ENCODE peak calls at places on chromosomes 13 and 19, in eight cellular contexts. One of them, this sample, is unnamed.

GRCh38 chr19:3737487-3738205 is 23.8 kb downstream of the APBA3 start:
- DNase-seq in mammary epithelial cell: no peak
- DNase-seq in stimulated activated CD8-positive, alpha-beta memory T cell treated with anti-CD3 and anti-CD28 coated beads, Interleukin-7, amount 100 ng/mL, for 1 hour: no peak
- DNase-seq in nucleus accumbens: no peak
- DNase-seq in fibroblast of pulmonary artery: no peak
- DNase-seq in myocyte: no peak
- DNase-seq in adrenal gland: no peak
- DNase-seq in naive thymus-derived CD4-positive, alpha-beta T cell: no peak
- DNase-seq in this sample: no peak

GRCh38 chr13:52862358-52863206 is 14.1 kb upstream of the PCDH8 start:
- DNase-seq in mammary epithelial cell: no peak
- DNase-seq in stimulated activated CD8-positive, alpha-beta memory T cell treated with anti-CD3 and anti-CD28 coated beads, Interleukin-7, amount 100 ng/mL, for 1 hour: no peak
- DNase-seq in nucleus accumbens: no peak
- DNase-seq in fibroblast of pulmonary artery: peak
- DNase-seq in myocyte: no peak
- DNase-seq in adrenal gland: peak
- DNase-seq in naive thymus-derived CD4-positive, alpha-beta T cell: no peak
- DNase-seq in this sample: no peak

GRCh38 chr19:15291089-15291488 is 41.2 kb downstream of the BRD4 start:
- DNase-seq in mammary epithelial cell: peak
- DNase-seq in stimulated activated CD8-positive, alpha-beta memory T cell treated with anti-CD3 and anti-CD28 coated beads, Interleukin-7, amount 100 ng/mL, for 1 hour: no peak
- DNase-seq in nucleus accumbens: no peak
- DNase-seq in fibroblast of pulmonary artery: no peak
- DNase-seq in myocyte: no peak
- DNase-seq in adrenal gland: no peak
- DNase-seq in naive thymus-derived CD4-positive, alpha-beta T cell: no peak
- DNase-seq in this sample: no peak

GRCh38 chr13:102300379-102300778 is 101.5 kb downstream of the FGF14 start:
- DNase-seq in mammary epithelial cell: no peak
- DNase-seq in stimulated activated CD8-positive, alpha-beta memory T cell treated with anti-CD3 and anti-CD28 coated beads, Interleukin-7, amount 100 ng/mL, for 1 hour: no peak
- DNase-seq in nucleus accumbens: no peak
- DNase-seq in fibroblast of pulmonary artery: no peak
- DNase-seq in myocyte: no peak
- DNase-seq in adrenal gland: no peak
- DNase-seq in naive thymus-derived CD4-positive, alpha-beta T cell: no peak
- DNase-seq in this sample: no peak

GRCh38 chr13:106143930-106144709 is 391.3 kb downstream of the EFNB2 start:
- DNase-seq in mammary epithelial cell: peak
- DNase-seq in stimulated activated CD8-positive, alpha-beta memory T cell treated with anti-CD3 and anti-CD28 coated beads, Interleukin-7, amount 100 ng/mL, for 1 hour: no peak
- DNase-seq in nucleus accumbens: no peak
- DNase-seq in fibroblast of pulmonary artery: no peak
- DNase-seq in myocyte: no peak
- DNase-seq in adrenal gland: no peak
- DNase-seq in naive thymus-derived CD4-positive, alpha-beta T cell: no peak
- DNase-seq in this sample: peak

GRCh38 chr19:47269596-47269995 is 5.1 kb upstream of the INAFM1 start:
- DNase-seq in mammary epithelial cell: no peak
- DNase-seq in stimulated activated CD8-positive, alpha-beta memory T cell treated with anti-CD3 and anti-CD28 coated beads, Interleukin-7, amount 100 ng/mL, for 1 hour: no peak
- DNase-seq in nucleus accumbens: no peak
- DNase-seq in fibroblast of pulmonary artery: no peak
- DNase-seq in myocyte: no peak
- DNase-seq in adrenal gland: no peak
- DNase-seq in naive thymus-derived CD4-positive, alpha-beta T cell: no peak
- DNase-seq in this sample: no peak

GRCh38 chr13:70171151-70171550 is 62.9 kb upstream of the KLHL1 start:
- DNase-seq in mammary epithelial cell: peak
- DNase-seq in stimulated activated CD8-positive, alpha-beta memory T cell treated with anti-CD3 and anti-CD28 coated beads, Interleukin-7, amount 100 ng/mL, for 1 hour: no peak
- DNase-seq in nucleus accumbens: no peak
- DNase-seq in fibroblast of pulmonary artery: no peak
- DNase-seq in myocyte: no peak
- DNase-seq in adrenal gland: no peak
- DNase-seq in naive thymus-derived CD4-positive, alpha-beta T cell: no peak
- DNase-seq in this sample: peak

GRCh38 chr13:41802684-41803554 is 158.0 kb downstream of the VWA8 start:
- DNase-seq in mammary epithelial cell: peak
- DNase-seq in stimulated activated CD8-positive, alpha-beta memory T cell treated with anti-CD3 and anti-CD28 coated beads, Interleukin-7, amount 100 ng/mL, for 1 hour: no peak
- DNase-seq in nucleus accumbens: no peak
- DNase-seq in fibroblast of pulmonary artery: peak
- DNase-seq in myocyte: peak
- DNase-seq in adrenal gland: no peak
- DNase-seq in naive thymus-derived CD4-positive, alpha-beta T cell: no peak
- DNase-seq in this sample: peak

GRCh38 chr19:43432866-43433673 is 18.4 kb downstream of the TEX101 start:
- DNase-seq in mammary epithelial cell: peak
- DNase-seq in stimulated activated CD8-positive, alpha-beta memory T cell treated with anti-CD3 and anti-CD28 coated beads, Interleukin-7, amount 100 ng/mL, for 1 hour: peak
- DNase-seq in nucleus accumbens: no peak
- DNase-seq in fibroblast of pulmonary artery: peak
- DNase-seq in myocyte: peak
- DNase-seq in adrenal gland: peak
- DNase-seq in naive thymus-derived CD4-positive, alpha-beta T cell: peak
- DNase-seq in this sample: no peak

GRCh38 chr13:40153516-40153915 is 498.1 kb downstream of the COG6 start:
- DNase-seq in mammary epithelial cell: no peak
- DNase-seq in stimulated activated CD8-positive, alpha-beta memory T cell treated with anti-CD3 and anti-CD28 coated beads, Interleukin-7, amount 100 ng/mL, for 1 hour: no peak
- DNase-seq in nucleus accumbens: no peak
- DNase-seq in fibroblast of pulmonary artery: no peak
- DNase-seq in myocyte: no peak
- DNase-seq in adrenal gland: peak
- DNase-seq in naive thymus-derived CD4-positive, alpha-beta T cell: no peak
- DNase-seq in this sample: no peak